ENCODE peak calls at places on chromosomes 4 and X, in five cellular contexts. G is PC-9; Y is tibial artery; Z is naive thymus-derived CD4-positive, alpha-beta T cell; A is astrocyte. V is an unnamed sample.

GRCh38 chr4:164350086-164350485 is 403.8 kb upstream of the SMIM31 start:
- DNase-seq in G (no peak), Y (no peak), Z (no peak), A (peak; percentile 41), V (no peak)

GRCh38 chrX:84748965-84749656 is 246.9 kb upstream of the HDX start:
- DNase-seq in G (no peak), Y (no peak), Z (no peak), A (no peak), V (no peak)

GRCh38 chrX:43953218-43953617 is 20.0 kb downstream of the NDP start:
- DNase-seq in G (no peak), Y (no peak), Z (no peak), A (peak; percentile 84), V (no peak)

GRCh38 chrX:120617996-120618630 is 11.7 kb downstream of the C1GALT1C1 start:
- DNase-seq in G (no peak), Y (no peak), Z (no peak), A (no peak), V (no peak)

GRCh38 chrX:136577562-136577961 is 45.5 kb downstream of the VGLL1 start:
- DNase-seq in G (peak; percentile 68), Y (peak; percentile 28), Z (peak; percentile 47), A (peak; percentile 4), V (peak; percentile 62)

GRCh38 chrX:104166735-104167436 is 633 bp downstream of the FAM199X start:
- DNase-seq in G (no peak), Y (peak; percentile 23), Z (no peak), A (no peak), V (no peak)

GRCh38 chr4:10108818-10109783 is 7.5 kb downstream of the WDR1 start:
- DNase-seq in G (no peak), Y (no peak), Z (no peak), A (no peak), V (peak; percentile 16)

GRCh38 chr4:107894138-107894603 is 37.2 kb upstream of the CYP2U1 start:
- DNase-seq in G (no peak), Y (no peak), Z (no peak), A (no peak), V (no peak)

GRCh38 chr4:8906991-8907595 is 35.5 kb upstream of the HMX1 start:
- DNase-seq in G (no peak), Y (peak; percentile 10), Z (no peak), A (no peak), V (no peak)

GRCh38 chrX:112147206-112147605 is 64.6 kb upstream of the TRPC5 start:
- DNase-seq in G (no peak), Y (no peak), Z (no peak), A (no peak), V (no peak)

GRCh38 chrX:40171513-40172168 is 73.9 kb upstream of the BCOR start:
- DNase-seq in G (no peak), Y (no peak), Z (peak; percentile 37), A (peak; percentile 35), V (peak; percentile 43)

GRCh38 chr4:3849140-3849539 is 83.0 kb downstream of the ADRA2C start:
- DNase-seq in G (no peak), Y (no peak), Z (no peak), A (no peak), V (no peak)

GRCh38 chr4:3848323-3848722 is 82.1 kb downstream of the ADRA2C start:
- DNase-seq in G (no peak), Y (no peak), Z (no peak), A (no peak), V (no peak)

GRCh38 chr4:3845094-3845743 is 79.0 kb downstream of the ADRA2C start:
- DNase-seq in G (no peak), Y (no peak), Z (no peak), A (no peak), V (no peak)

GRCh38 chr4:3847211-3847940 is 81.2 kb downstream of the ADRA2C start:
- DNase-seq in G (no peak), Y (no peak), Z (no peak), A (no peak), V (no peak)

DNA sequence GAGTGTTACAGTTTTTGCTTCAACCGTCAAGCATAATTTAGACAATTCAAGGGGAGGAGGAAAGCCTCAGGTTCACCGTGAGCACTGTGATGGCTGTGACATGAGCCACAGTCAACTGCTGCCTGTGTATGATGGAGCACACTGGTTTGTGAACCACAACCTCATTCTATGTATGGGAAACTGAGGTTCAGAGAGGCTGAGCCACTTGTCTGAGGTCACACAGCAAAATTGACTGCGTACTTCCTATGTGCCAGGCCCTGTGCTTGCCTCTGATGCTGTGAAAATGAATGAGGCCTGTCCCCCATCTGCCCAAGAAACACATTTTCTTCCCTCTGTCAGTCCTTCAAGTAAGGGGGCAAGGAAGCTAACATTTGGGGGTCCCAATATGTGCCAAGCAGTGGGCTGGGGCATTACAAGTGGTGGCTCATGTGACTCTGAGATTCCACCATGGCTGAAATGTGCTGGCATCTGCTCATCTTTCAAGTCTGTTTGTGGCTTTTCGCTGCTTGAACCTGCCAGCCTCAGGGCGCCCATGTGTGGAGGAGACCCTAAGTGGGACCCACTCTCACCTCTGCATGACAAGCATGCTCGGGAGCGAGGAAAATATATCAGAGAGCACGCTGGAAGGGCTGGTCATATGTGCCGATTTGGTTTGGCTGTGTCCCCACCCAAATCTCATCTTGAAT is 79.7 kb downstream of the ADRA2C start:
- DNase-seq in G (no peak), Y (no peak), Z (no peak), A (no peak), V (no peak)
- H3K27me3 ChIP-seq in G (peaks cover 49% of the 10 kb centered on the region), Y (peaks cover 12% of the 10 kb centered on the region), Z (no peaks in the 10 kb centered on the region), A (peaks cover 4% of the 10 kb centered on the region), V (no peaks in the 10 kb centered on the region)

GRCh38 chr4:158055668-158056067 is 117.2 kb downstream of the GASK1B start:
- DNase-seq in G (no peak), Y (no peak), Z (no peak), A (no peak), V (no peak)

GRCh38 chr4:158050942-158051341 is 121.9 kb downstream of the GASK1B start:
- DNase-seq in G (no peak), Y (no peak), Z (no peak), A (no peak), V (no peak)

GRCh38 chr4:158053801-158054200 is 119.0 kb downstream of the GASK1B start:
- DNase-seq in G (no peak), Y (no peak), Z (no peak), A (no peak), V (no peak)

GRCh38 chr4:158053086-158053485 is 119.7 kb downstream of the GASK1B start:
- DNase-seq in G (no peak), Y (no peak), Z (no peak), A (peak; percentile 65), V (no peak)

DNA sequence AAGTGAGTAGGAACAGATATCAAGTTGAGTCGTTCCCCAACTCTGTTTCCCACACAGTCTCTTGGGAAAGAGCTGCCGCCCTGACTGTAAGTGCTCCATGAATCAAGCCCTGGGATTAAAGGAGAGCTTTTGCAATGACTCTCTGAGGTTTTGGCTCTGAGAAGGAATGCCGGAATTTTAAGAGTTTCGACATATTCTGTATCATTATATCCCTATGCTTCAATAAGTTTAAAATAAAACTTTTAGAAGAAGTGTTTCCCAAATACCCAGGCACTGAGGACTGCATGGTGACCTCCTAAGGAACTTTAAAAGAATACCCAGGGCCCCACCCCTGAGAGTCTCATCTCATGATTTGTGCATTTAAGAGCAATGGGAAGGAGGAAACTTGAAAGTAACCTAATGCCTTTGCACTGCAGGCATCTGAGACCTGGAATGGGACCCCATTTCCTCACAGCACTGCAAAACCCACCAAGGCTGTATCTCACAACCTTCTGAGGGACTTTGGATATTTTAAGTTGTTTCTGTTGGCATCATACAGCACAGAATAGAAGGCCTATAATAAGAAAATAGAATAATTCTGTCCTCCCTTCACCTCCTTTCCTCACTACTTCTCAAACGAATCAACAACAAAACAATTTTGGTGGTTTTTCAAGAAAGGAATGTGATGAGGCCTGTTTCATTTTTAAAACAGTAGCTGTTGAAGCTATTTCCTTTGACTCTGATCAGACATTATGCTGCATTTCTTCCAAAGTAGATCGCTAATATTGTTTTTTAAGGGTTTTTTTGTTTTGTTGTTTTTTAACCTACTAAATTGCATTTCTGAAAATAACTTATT is 121.2 kb downstream of the GASK1B start:
- DNase-seq in G (no peak), Y (peak; percentile 66), Z (no peak), A (peak; percentile 97), V (no peak)
- H3K27ac ChIP-seq in G (no peak overlapping the region), Y (peak overlapping the region; percentile 62), Z (no peak overlapping the region), A (peak overlapping the region; percentile 81), V (no peak overlapping the region)

DNA sequence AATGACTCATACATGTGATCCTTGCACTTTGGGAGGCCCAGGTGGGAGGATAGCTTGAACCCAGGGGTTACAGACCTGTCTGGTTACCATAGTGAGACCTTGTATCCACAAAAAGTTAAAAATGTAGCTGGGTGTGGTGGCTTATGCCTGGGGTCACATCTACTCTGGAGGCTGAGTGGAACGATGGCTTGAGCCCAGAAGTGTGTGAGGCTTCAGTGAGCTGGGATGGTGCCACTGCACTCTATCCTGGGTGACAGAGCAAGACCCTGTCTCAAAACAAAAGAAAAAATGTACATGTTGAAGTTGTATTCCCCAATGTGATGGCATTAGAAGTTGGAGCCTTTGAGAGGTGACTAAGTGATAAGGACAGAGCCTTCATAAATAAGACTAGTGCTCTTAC is 409.4 kb upstream of the PABPC4L start:
- DNase-seq in G (no peak), Y (no peak), Z (no peak), A (no peak), V (no peak)
- H3K27me3 ChIP-seq in G (no peaks in the 10 kb centered on the region), Y (no peaks in the 10 kb centered on the region), Z (no peaks in the 10 kb centered on the region), A (no peaks in the 10 kb centered on the region), V (no peaks in the 10 kb centered on the region)

GRCh38 chrX:153968754-153969124 is 2.9 kb downstream of the HCFC1 start:
- DNase-seq in G (no peak), Y (no peak), Z (no peak), A (no peak), V (no peak)
- H3K27ac ChIP-seq in G (no peak overlapping the region), Y (peak overlapping the region; percentile 98), Z (peak overlapping the region; percentile 99), A (no peak overlapping the region), V (peak overlapping the region; percentile 62)

DNA sequence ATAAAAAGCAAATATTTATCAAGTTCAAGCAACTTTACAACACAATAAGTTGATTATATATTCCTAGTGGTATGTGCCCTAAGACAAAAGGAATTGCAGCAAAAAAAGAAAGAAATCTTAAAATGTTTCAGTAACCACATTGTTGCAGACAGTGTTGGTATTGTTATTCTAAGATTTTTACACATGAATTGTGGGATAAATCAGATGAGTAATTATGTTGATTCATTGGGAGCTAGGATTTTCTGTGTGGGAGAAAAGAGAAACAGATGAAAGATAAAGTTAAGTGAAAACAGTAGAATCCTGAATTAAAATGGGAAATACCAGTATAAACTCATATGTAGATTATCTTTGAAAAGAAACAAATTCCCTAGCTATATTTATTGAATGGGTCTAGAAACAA is 362.4 kb downstream of the PPP3CA start:
- DNase-seq in G (no peak), Y (no peak), Z (no peak), A (peak; percentile 93), V (no peak)
- H3K27me3 ChIP-seq in G (no peaks in the 10 kb centered on the region), Y (no peaks in the 10 kb centered on the region), Z (no peaks in the 10 kb centered on the region), A (no peaks in the 10 kb centered on the region), V (no peaks in the 10 kb centered on the region)

GRCh38 chr4:7777871-7778523 is 161.7 kb downstream of the AFAP1 start:
- DNase-seq in G (no peak), Y (no peak), Z (no peak), A (no peak), V (no peak)
- H3K27ac ChIP-seq in G (no peak overlapping the region), Y (no peak overlapping the region), Z (no peak overlapping the region), A (no peak overlapping the region), V (no peak overlapping the region)

V was measured in CD8-positive, alpha-beta T cell.